ENCODE peak calls at places on chromosomes 13 and 19, in eight cellular contexts. I, X, U, L, P, Q, T and V are unnamed samples.
A peak's percentile ranks its signal among the peaks of the same experiment; 100 is the strongest.

GRCh38 chr19:34316741-34317241 is 48.2 kb upstream of the GPI start:
- DNase-seq in I (no peak), X (no peak), U (no peak), L (peak; percentile 24), P (no peak), Q (no peak), T (no peak), V (no peak)

GRCh38 chr19:6494438-6495036 is 7.6 kb downstream of the TUBB4A start:
- DNase-seq in I (no peak), X (no peak), U (no peak), L (no peak), P (no peak), Q (no peak), T (no peak), V (no peak)

GRCh38 chr13:71624641-71625040 is 242.4 kb downstream of the DACH1 start:
- DNase-seq in I (no peak), X (no peak), U (no peak), L (no peak), P (no peak), Q (peak; percentile 77), T (no peak), V (no peak)

GRCh38 chr13:44013666-44014291 is 134.1 kb downstream of the LACC1 start:
- DNase-seq in I (no peak), X (no peak), U (peak; percentile 94), L (peak; percentile 43), P (no peak), Q (no peak), T (peak; percentile 35), V (no peak)

GRCh38 chr19:51364200-51365106 is 1.7 kb downstream of the ETFB start:
- DNase-seq in I (no peak), X (no peak), U (no peak), L (no peak), P (no peak), Q (no peak), T (no peak), V (no peak)

GRCh38 chr13:110123041-110123809 is 183.7 kb downstream of the COL4A1 start:
- DNase-seq in I (no peak), X (no peak), U (no peak), L (no peak), P (no peak), Q (no peak), T (no peak), V (no peak)

GRCh38 chr19:17777840-17778620 is 16.9 kb upstream of the B3GNT3 start:
- DNase-seq in I (peak; percentile 44), X (no peak), U (no peak), L (peak; percentile 61), P (no peak), Q (peak; percentile 86), T (no peak), V (peak; percentile 55)

GRCh38 chr13:99288069-99288468 is 19.1 kb downstream of the GPR183 start:
- DNase-seq in I (peak; percentile 27), X (no peak), U (no peak), L (no peak), P (no peak), Q (no peak), T (no peak), V (no peak)

GRCh38 chr13:105334211-105334610 is 1201.3 kb downstream of the EFNB2 start:
- DNase-seq in I (no peak), X (no peak), U (peak; percentile 65), L (peak; percentile 77), P (no peak), Q (no peak), T (peak; percentile 62), V (no peak)

GRCh38 chr13:33017410-33017929 is 1.2 kb downstream of the KL start:
- DNase-seq in I (peak; percentile 61), X (peak; percentile 15), U (peak; percentile 89), L (no peak), P (no peak), Q (peak; percentile 66), T (no peak), V (peak; percentile 51)

GRCh38 chr19:53394974-53395839 is at the start of gene ZNF765:
- DNase-seq in I (peak; percentile 96), X (peak; percentile 83), U (peak; percentile 43), L (peak; percentile 88), P (peak; percentile 90), Q (peak; percentile 96), T (peak; percentile 60), V (peak; percentile 98)

GRCh38 chr19:32857584-32857983 is 12.0 kb downstream of the SLC7A9 start:
- DNase-seq in I (no peak), X (no peak), U (no peak), L (no peak), P (no peak), Q (no peak), T (no peak), V (no peak)

GRCh38 chr13:111099292-111099691 is 15.8 kb upstream of the ARHGEF7 start:
- DNase-seq in I (no peak), X (no peak), U (no peak), L (no peak), P (no peak), Q (no peak), T (no peak), V (no peak)